ENCODE peak calls at places on chromosomes 3 and 15, in ten cellular contexts. One of them, this sample, is unnamed.

GRCh38 chr3:130772124-130772523 is 25.5 kb upstream of the PIK3R4 start:
- DNase-seq in lung microvascular endothelial cell: no peak
- DNase-seq in DMS 273 treated with DMSO at 0.1 percent for 48 hours: peak
- DNase-seq in mucosa of gallbladder: no peak
- DNase-seq in foreskin fibroblast: no peak
- DNase-seq in HCEC 1CT: no peak
- DNase-seq in Peyer's patch: no peak
- DNase-seq in T follicular helper cell: no peak
- DNase-seq in left kidney: no peak
- DNase-seq in iPS-NIHi11: no peak
- DNase-seq in this sample: no peak

GRCh38 chr15:47402829-47403228 is 314.5 kb upstream of the SEMA6D start:
- DNase-seq in lung microvascular endothelial cell: no peak
- DNase-seq in DMS 273 treated with DMSO at 0.1 percent for 48 hours: no peak
- DNase-seq in mucosa of gallbladder: no peak
- DNase-seq in foreskin fibroblast: no peak
- DNase-seq in HCEC 1CT: no peak
- DNase-seq in Peyer's patch: no peak
- DNase-seq in T follicular helper cell: no peak
- DNase-seq in left kidney: no peak
- DNase-seq in iPS-NIHi11: no peak
- DNase-seq in this sample: no peak

GRCh38 chr15:65305776-65306175 is 1.3 kb downstream of the RNU5B-1 start:
- DNase-seq in lung microvascular endothelial cell: no peak
- DNase-seq in DMS 273 treated with DMSO at 0.1 percent for 48 hours: no peak
- DNase-seq in mucosa of gallbladder: no peak
- DNase-seq in foreskin fibroblast: no peak
- DNase-seq in HCEC 1CT: no peak
- DNase-seq in Peyer's patch: no peak
- DNase-seq in T follicular helper cell: no peak
- DNase-seq in left kidney: no peak
- DNase-seq in iPS-NIHi11: no peak
- DNase-seq in this sample: no peak

GRCh38 chr3:135917076-135917475 is 48.5 kb upstream of the PPP2R3A start:
- DNase-seq in lung microvascular endothelial cell: no peak
- DNase-seq in DMS 273 treated with DMSO at 0.1 percent for 48 hours: no peak
- DNase-seq in mucosa of gallbladder: no peak
- DNase-seq in foreskin fibroblast: no peak
- DNase-seq in HCEC 1CT: no peak
- DNase-seq in Peyer's patch: no peak
- DNase-seq in T follicular helper cell: no peak
- DNase-seq in left kidney: no peak
- DNase-seq in iPS-NIHi11: no peak
- DNase-seq in this sample: no peak

GRCh38 chr3:15601399-15602145 is at the start of the genes BTD and HACL1:
- DNase-seq in lung microvascular endothelial cell: peak
- DNase-seq in DMS 273 treated with DMSO at 0.1 percent for 48 hours: no peak
- DNase-seq in mucosa of gallbladder: peak
- DNase-seq in foreskin fibroblast: peak
- DNase-seq in HCEC 1CT: peak
- DNase-seq in Peyer's patch: peak
- DNase-seq in T follicular helper cell: peak
- DNase-seq in left kidney: peak
- DNase-seq in iPS-NIHi11: peak
- DNase-seq in this sample: peak

GRCh38 chr3:156321934-156322333 is 201.6 kb downstream of the KCNAB1 start:
- DNase-seq in lung microvascular endothelial cell: no peak
- DNase-seq in DMS 273 treated with DMSO at 0.1 percent for 48 hours: no peak
- DNase-seq in mucosa of gallbladder: no peak
- DNase-seq in foreskin fibroblast: no peak
- DNase-seq in HCEC 1CT: no peak
- DNase-seq in Peyer's patch: no peak
- DNase-seq in T follicular helper cell: no peak
- DNase-seq in left kidney: no peak
- DNase-seq in iPS-NIHi11: no peak
- DNase-seq in this sample: no peak

GRCh38 chr3:61936344-61936937 is 375.1 kb downstream of the PTPRG start:
- DNase-seq in lung microvascular endothelial cell: peak
- DNase-seq in DMS 273 treated with DMSO at 0.1 percent for 48 hours: no peak
- DNase-seq in mucosa of gallbladder: no peak
- DNase-seq in foreskin fibroblast: peak
- DNase-seq in HCEC 1CT: peak
- DNase-seq in Peyer's patch: no peak
- DNase-seq in T follicular helper cell: no peak
- DNase-seq in left kidney: no peak
- DNase-seq in iPS-NIHi11: peak
- DNase-seq in this sample: peak

GRCh38 chr3:70546679-70547078 is 234.2 kb upstream of the MDFIC2 start:
- DNase-seq in lung microvascular endothelial cell: no peak
- DNase-seq in DMS 273 treated with DMSO at 0.1 percent for 48 hours: no peak
- DNase-seq in mucosa of gallbladder: no peak
- DNase-seq in foreskin fibroblast: no peak
- DNase-seq in HCEC 1CT: no peak
- DNase-seq in Peyer's patch: no peak
- DNase-seq in T follicular helper cell: no peak
- DNase-seq in left kidney: no peak
- DNase-seq in iPS-NIHi11: no peak
- DNase-seq in this sample: no peak

GRCh38 chr3:122052968-122053367 is 2.2 kb upstream of the CD86 start:
- DNase-seq in lung microvascular endothelial cell: no peak
- DNase-seq in DMS 273 treated with DMSO at 0.1 percent for 48 hours: no peak
- DNase-seq in mucosa of gallbladder: no peak
- DNase-seq in foreskin fibroblast: no peak
- DNase-seq in HCEC 1CT: no peak
- DNase-seq in Peyer's patch: no peak
- DNase-seq in T follicular helper cell: no peak
- DNase-seq in left kidney: no peak
- DNase-seq in iPS-NIHi11: no peak
- DNase-seq in this sample: no peak

GRCh38 chr15:64466408-64467116 is 6.2 kb downstream of the ZNF609 start:
- DNase-seq in lung microvascular endothelial cell: no peak
- DNase-seq in DMS 273 treated with DMSO at 0.1 percent for 48 hours: no peak
- DNase-seq in mucosa of gallbladder: no peak
- DNase-seq in foreskin fibroblast: no peak
- DNase-seq in HCEC 1CT: no peak
- DNase-seq in Peyer's patch: no peak
- DNase-seq in T follicular helper cell: no peak
- DNase-seq in left kidney: peak
- DNase-seq in iPS-NIHi11: peak
- DNase-seq in this sample: no peak

GRCh38 chr15:82532383-82532990 is 7.8 kb downstream of the RPS17 start:
- DNase-seq in lung microvascular endothelial cell: no peak
- DNase-seq in DMS 273 treated with DMSO at 0.1 percent for 48 hours: no peak
- DNase-seq in mucosa of gallbladder: peak
- DNase-seq in foreskin fibroblast: no peak
- DNase-seq in HCEC 1CT: no peak
- DNase-seq in Peyer's patch: no peak
- DNase-seq in T follicular helper cell: no peak
- DNase-seq in left kidney: no peak
- DNase-seq in iPS-NIHi11: no peak
- DNase-seq in this sample: no peak

This sample was measured in iris pigment epithelial cell.